ENCODE peak calls at places on chromosomes 1 and 21, in four cellular contexts. N is endothelial cell of umbilical vein, D is IMR-90, F is GM12878. L is an unnamed sample.

GRCh38 chr1:211329764-211330201 is 3.1 kb downstream of the TRAF5 start:
- DNase-seq in N (no peak), F (no peak), D (no peak), L (no peak)

GRCh38 chr1:106746448-106747085 is 309.9 kb upstream of the PRMT6 start:
- DNase-seq in D (no peak), F (no peak), N (no peak), L (no peak)

GRCh38 chr1:169809370-169810095 is 14.8 kb upstream of the METTL18 start:
- DNase-seq in N (peak; percentile 58), F (no peak), D (peak; percentile 35), L (peak; percentile 46)

GRCh38 chr1:206510371-206510770 is 3.0 kb downstream of the RASSF5 start:
- DNase-seq in N (no peak), D (no peak), F (no peak), L (no peak)

GRCh38 chr1:192986110-192986747 is 72.9 kb downstream of the UCHL5 start:
- DNase-seq in F (no peak), N (no peak), D (peak; percentile 84), L (peak; percentile 57)

GRCh38 chr21:27260728-27261127 is 293.8 kb upstream of the ADAMTS5 start:
- DNase-seq in N (no peak), F (no peak), D (no peak), L (no peak)

GRCh38 chr1:227884370-227885134 is 63.2 kb downstream of the WNT9A start:
- DNase-seq in N (no peak), D (no peak), F (no peak), L (no peak)

GRCh38 chr1:16167331-16168143 is 11.7 kb upstream of the EPHA2 start:
- DNase-seq in N (no peak), F (no peak), D (no peak), L (peak; percentile 96)

GRCh38 chr1:169027607-169028320 is 78.7 kb upstream of the ATP1B1 start:
- DNase-seq in D (no peak), N (no peak), F (peak; percentile 76), L (no peak)

GRCh38 chr1:150521196-150521968 is 5.8 kb downstream of the FALEC start:
- DNase-seq in F (no peak), N (no peak), D (no peak), L (no peak)

GRCh38 chr1:151944859-151945575 is 35.7 kb upstream of the THEM4 start:
- DNase-seq in N (no peak), D (no peak), F (no peak), L (no peak)

GRCh38 chr1:5990913-5991783 is 1.1 kb downstream of the NPHP4 start:
- DNase-seq in N (peak; percentile 33), F (no peak), D (peak; percentile 21), L (peak; percentile 79)

GRCh38 chr21:29330797-29331196 is 32.1 kb downstream of the BACH1 start:
- DNase-seq in F (no peak), N (no peak), D (no peak), L (no peak)

GRCh38 chr21:32569261-32570230 is 15.8 kb downstream of the TCP10L start:
- DNase-seq in D (peak; percentile 79), N (peak; percentile 87), F (peak; percentile 13), L (peak; percentile 77)

GRCh38 chr1:150346316-150346715 is 17.6 kb upstream of the RPRD2 start:
- DNase-seq in F (no peak), N (no peak), D (no peak), L (no peak)

GRCh38 chr1:22364764-22365163 is 86.9 kb upstream of the ZBTB40 start:
- DNase-seq in D (no peak), N (no peak), F (no peak), L (peak; percentile 40)

GRCh38 chr1:54278941-54279422 is 79.0 kb downstream of the MRPL37 start:
- DNase-seq in D (peak; percentile 75), N (no peak), F (no peak), L (no peak)

GRCh38 chr1:58754056-58754613 is 29.7 kb downstream of the JUN start:
- DNase-seq in F (no peak), N (no peak), D (no peak), L (no peak)

GRCh38 chr1:224042557-224043118 is 71.3 kb upstream of the FBXO28 start:
- DNase-seq in N (peak; percentile 54), D (peak; percentile 45), F (no peak), L (no peak)
- TF ChIP-seq FOS in N (peak; percentile 32), D (no peak), F (no peak), L (no peak)

DNA sequence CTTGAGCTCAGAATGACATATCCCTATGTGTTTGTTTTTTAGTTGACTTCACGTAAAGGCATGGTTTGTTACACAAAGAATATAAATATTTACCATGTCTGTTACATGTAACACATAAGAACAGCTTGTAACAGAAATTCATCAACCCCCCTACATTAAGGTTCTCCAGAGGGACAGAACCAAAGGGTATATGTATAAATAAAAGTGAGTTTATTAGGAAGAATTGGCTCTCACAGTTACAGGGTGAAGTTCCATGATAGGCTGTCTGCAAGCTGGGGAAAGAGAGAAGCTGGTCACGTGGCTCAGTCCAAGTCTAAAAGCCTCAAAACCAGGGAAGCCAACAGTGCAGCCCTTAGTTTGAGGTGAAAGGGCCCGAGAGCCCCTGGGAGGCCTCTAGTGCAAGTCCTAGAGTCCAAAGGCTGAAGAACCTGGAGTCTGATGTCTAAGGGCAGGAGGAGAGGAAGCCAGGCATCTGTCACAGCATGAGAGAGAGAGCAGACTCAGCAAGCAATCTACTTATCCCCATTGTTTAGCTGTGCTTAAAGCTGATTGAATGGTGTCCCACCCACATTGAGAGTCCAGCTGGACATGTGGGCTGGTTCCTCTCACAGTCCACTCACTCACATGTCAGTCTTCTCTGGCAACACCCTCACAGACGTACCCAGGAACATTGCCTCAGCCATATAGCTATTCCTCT is 15.8 kb downstream of the THRAP3 start:
- DNase-seq in D (peak; percentile 45), N (no peak), F (no peak), L (peak; percentile 24)
- TF ChIP-seq FOS in D (no peak), N (no peak), F (no peak), L (no peak)

GRCh38 chr1:183019126-183019740 is 4.0 kb upstream of the LAMC1 start:
- DNase-seq in F (no peak), N (peak; percentile 84), D (no peak), L (no peak)
- TF ChIP-seq FOS in F (no peak), N (no peak), D (no peak), L (no peak)

DNA sequence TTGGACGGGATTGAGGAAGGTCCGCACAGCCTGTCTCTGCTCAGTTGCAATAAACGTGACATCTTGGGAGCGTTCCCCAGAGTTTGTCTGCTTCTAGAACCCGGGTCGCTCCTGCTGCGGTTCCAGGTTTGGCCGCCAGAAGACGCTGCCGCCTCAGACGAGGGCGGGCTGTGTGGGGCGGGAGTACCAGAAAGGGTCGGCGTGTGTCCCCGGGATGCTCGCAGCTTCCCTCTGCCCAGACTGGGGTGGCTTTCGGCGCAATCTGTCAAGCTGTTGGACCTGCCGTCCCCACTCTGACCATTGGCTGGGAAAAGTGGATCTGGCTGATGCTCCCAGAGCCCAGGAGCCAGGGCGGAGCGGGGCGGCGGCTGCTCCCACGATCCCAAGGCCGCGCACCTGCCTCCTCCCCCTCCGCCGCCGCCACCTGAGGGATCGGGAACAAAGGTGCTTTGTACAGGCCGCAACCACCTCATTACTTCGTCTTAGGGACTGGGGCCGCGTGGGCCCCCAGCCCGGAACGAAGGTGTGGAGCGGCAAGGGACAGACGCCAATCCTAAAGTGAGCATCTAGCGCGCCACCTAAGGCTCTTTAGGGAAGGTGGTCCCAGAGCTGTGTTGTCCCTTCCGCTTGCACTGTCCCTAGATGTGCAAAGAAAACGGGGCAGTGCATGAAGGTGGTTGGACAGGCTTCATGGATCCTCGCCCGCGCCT is 683 bp upstream of the EFNA4 start:
- DNase-seq in F (no peak), D (peak; percentile 33), N (no peak), L (peak; percentile 72)
- TF ChIP-seq FOS in F (no peak), D (no peak), N (no peak), L (no peak)

GRCh38 chr1:67632811-67633478 is 52.1 kb upstream of the GADD45A start:
- DNase-seq in D (no peak), N (no peak), F (no peak), L (no peak)

GRCh38 chr1:67632356-67632755 is 52.6 kb upstream of the GADD45A start:
- DNase-seq in N (no peak), D (no peak), F (no peak), L (no peak)

GRCh38 chr1:67634396-67634935 is 50.5 kb upstream of the GADD45A start:
- DNase-seq in F (no peak), D (no peak), N (no peak), L (no peak)

GRCh38 chr1:67639336-67639735 is 45.7 kb upstream of the GADD45A start:
- DNase-seq in N (no peak), D (no peak), F (no peak), L (no peak)

DNA sequence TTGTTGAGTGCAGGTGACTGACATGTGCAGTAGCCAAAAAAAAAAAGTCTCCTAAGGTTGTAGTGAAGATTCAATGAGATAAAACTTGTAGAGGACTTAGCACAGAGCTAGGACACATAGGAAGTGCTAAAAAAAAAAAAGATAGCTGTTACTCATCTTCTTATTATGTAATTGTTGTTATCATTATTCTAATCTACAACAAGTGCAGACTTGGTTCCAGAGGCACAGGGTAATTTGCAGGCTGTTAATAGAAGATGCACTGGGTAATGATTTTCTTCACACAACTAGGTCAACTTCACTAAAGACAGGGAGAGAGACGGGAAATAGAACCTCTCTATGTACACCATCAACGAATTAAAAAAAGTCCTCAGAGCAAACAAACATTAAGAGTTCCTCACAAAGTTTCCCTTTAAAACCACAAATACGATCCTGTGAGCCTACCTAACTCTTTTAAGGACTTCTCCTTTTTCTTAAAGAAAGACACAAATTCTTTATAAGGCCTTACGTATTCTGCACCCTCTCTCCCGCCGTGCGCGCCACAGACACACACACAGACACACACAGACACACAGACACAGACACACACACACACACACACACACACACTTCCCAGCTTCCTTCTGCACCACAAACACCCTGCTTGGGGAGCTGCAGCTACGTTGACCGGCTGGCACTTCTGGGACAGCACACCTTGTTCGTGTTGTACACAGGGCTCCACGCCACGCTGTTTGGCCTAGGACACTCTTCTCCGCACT is 49.8 kb upstream of the GADD45A start:
- DNase-seq in F (no peak), D (no peak), N (no peak), L (no peak)
- TF ChIP-seq FOS in F (no peak), D (no peak), N (no peak), L (no peak)